ENCODE peak calls at places on chromosomes 16 and 17, in six cellular contexts. P, D, W, K, X and Z are unnamed samples.

GRCh38 chr17:27873746-27874145 is 19.4 kb downstream of the LYRM9 start:
- DNase-seq in K (no peak), X (peak), W (no peak), P (no peak), D (no peak), Z (no peak)

GRCh38 chr17:75295220-75296158 is 6.3 kb upstream of the SLC25A19 start:
- DNase-seq in P (peak), W (no peak), D (no peak), K (peak), X (no peak), Z (no peak)

GRCh38 chr17:48671697-48672171 is 45.6 kb upstream of the HOXB9 start:
- DNase-seq in P (peak), D (peak), X (peak), K (peak), W (peak), Z (peak)

GRCh38 chr16:27242398-27242797 is 26.2 kb downstream of the NSMCE1 start:
- DNase-seq in D (no peak), P (no peak), K (no peak), X (no peak), W (no peak), Z (no peak)

GRCh38 chr17:15361151-15361550 is 19.8 kb upstream of the TEKT3 start:
- DNase-seq in X (no peak), K (no peak), W (no peak), P (no peak), D (no peak), Z (no peak)

GRCh38 chr17:43411369-43411677 is 12.5 kb downstream of the ARL4D start:
- DNase-seq in D (no peak), P (no peak), X (no peak), W (no peak), K (no peak), Z (no peak)

GRCh38 chr16:15682105-15682570 is 32.1 kb downstream of the NDE1 start:
- DNase-seq in D (peak), K (peak), P (peak), X (peak), W (no peak), Z (peak)

GRCh38 chr16:38941-39892 is 14.2 kb downstream of the POLR3K start:
- DNase-seq in D (peak), P (peak), X (no peak), W (no peak), K (peak), Z (no peak)

GRCh38 chr17:7654832-7655540 is 4.3 kb downstream of the ATP1B2 start:
- DNase-seq in K (no peak), W (no peak), X (peak), D (no peak), P (no peak), Z (no peak)

GRCh38 chr16:48546774-48547173 is 63.2 kb downstream of the N4BP1 start:
- DNase-seq in D (no peak), X (no peak), K (no peak), W (no peak), P (no peak), Z (no peak)

GRCh38 chr17:3005696-3006095 is 57.7 kb downstream of the OR1D5 start:
- DNase-seq in W (no peak), D (no peak), X (no peak), P (no peak), K (no peak), Z (no peak)

GRCh38 chr17:14209215-14209614 is 27.4 kb downstream of the CDRT15 start:
- DNase-seq in K (no peak), X (peak), P (peak), W (no peak), D (no peak), Z (no peak)

GRCh38 chr17:14329900-14330491 is 29.1 kb downstream of the HS3ST3B1 start:
- DNase-seq in K (no peak), P (no peak), X (no peak), D (no peak), W (no peak), Z (no peak)

GRCh38 chr17:55435408-55435807 is 13.8 kb upstream of the MMD start:
- DNase-seq in K (no peak), P (peak), D (no peak), X (no peak), W (no peak), Z (no peak)

GRCh38 chr17:78237403-78238012 is 6.1 kb downstream of the TMEM235 start:
- DNase-seq in X (no peak), P (no peak), K (peak), W (no peak), D (no peak), Z (no peak)

GRCh38 chr17:68516732-68517131 is 4.5 kb downstream of the PRKAR1A start:
- DNase-seq in D (no peak), P (no peak), X (no peak), K (no peak), W (no peak), Z (no peak)

GRCh38 chr16:69691980-69692911 is 34.1 kb downstream of the NQO1 start:
- DNase-seq in K (no peak), W (no peak), P (peak), X (peak), D (no peak), Z (no peak)

GRCh38 chr17:65334391-65334790 is 197.2 kb downstream of the RGS9 start:
- DNase-seq in P (peak), X (peak), D (no peak), K (no peak), W (no peak), Z (no peak)

GRCh38 chr16:77273-77806 is 685 bp upstream of the MPG start:
- DNase-seq in P (peak), D (no peak), X (peak), K (no peak), W (no peak), Z (no peak)

GRCh38 chr16:84453061-84453752 is 51.3 kb downstream of the MEAK7 start:
- DNase-seq in K (no peak), D (no peak), X (no peak), W (no peak), P (no peak), Z (no peak)

GRCh38 chr16:26345951-26346350 is 654.2 kb downstream of the HS3ST4 start:
- DNase-seq in D (no peak), P (no peak), K (no peak), X (no peak), W (no peak), Z (no peak)

GRCh38 chr16:71414038-71414437 is 27.8 kb downstream of the TLE7 start:
- DNase-seq in D (no peak), W (no peak), K (no peak), P (no peak), X (no peak), Z (no peak)

GRCh38 chr17:33562792-33563191 is 269.7 kb upstream of the ASIC2 start:
- DNase-seq in X (peak), W (no peak), D (no peak), P (peak), K (no peak), Z (no peak)

GRCh38 chr17:44677136-44677535 is 12.4 kb downstream of the CCDC43 start:
- DNase-seq in P (no peak), X (peak), D (no peak), K (no peak), W (no peak), Z (no peak)

GRCh38 chr17:43018008-43018853 is 4.0 kb downstream of the VAT1 start:
- DNase-seq in K (peak), D (no peak), W (no peak), P (peak), X (no peak), Z (peak)

GRCh38 chr16:11914759-11915643 is 755 bp downstream of the GSPT1 start:
- DNase-seq in K (peak), W (no peak), X (peak), P (peak), D (peak), Z (peak)

GRCh38 chr17:44204453-44204882 is 4.8 kb upstream of the ATXN7L3 start:
- DNase-seq in W (no peak), P (peak), X (peak), K (peak), D (no peak), Z (no peak)

GRCh38 chr17:48351916-48352332 is 78.1 kb downstream of the SKAP1 start:
- DNase-seq in K (no peak), X (peak), P (no peak), D (no peak), W (no peak), Z (no peak)

GRCh38 chr17:27049104-27049784 is 244.7 kb upstream of the WSB1 start:
- DNase-seq in D (peak), X (no peak), K (no peak), P (peak), W (no peak), Z (no peak)

GRCh38 chr17:76397687-76398522 is 13.5 kb downstream of the SPHK1 start:
- DNase-seq in W (peak), K (peak), P (peak), D (peak), X (peak), Z (peak)

GRCh38 chr16:88782454-88783390 is 2.3 kb downstream of the PIEZO1 start:
- DNase-seq in W (no peak), D (peak), P (no peak), X (peak), K (peak), Z (no peak)

GRCh38 chr17:66948061-66948750 is 16.3 kb upstream of the CACNG4 start:
- DNase-seq in X (no peak), W (no peak), P (no peak), K (no peak), D (no peak), Z (no peak)

GRCh38 chr17:49646391-49647255 is 31.3 kb downstream of the SPOP start:
- DNase-seq in K (peak), X (peak), P (peak), W (no peak), D (peak), Z (no peak)

GRCh38 chr17:17905036-17905320 is 67.2 kb downstream of the TOM1L2 start:
- DNase-seq in D (no peak), X (no peak), K (no peak), W (no peak), P (no peak), Z (no peak)

GRCh38 chr16:81480856-81481821 is 36.5 kb downstream of the CMIP start:
- DNase-seq in P (peak), D (no peak), X (peak), W (no peak), K (peak), Z (no peak)

GRCh38 chr17:57545836-57546305 is 199.2 kb downstream of the CCDC182 start:
- DNase-seq in X (no peak), K (no peak), W (no peak), D (no peak), P (no peak), Z (peak)

GRCh38 chr16:53844796-53845195 is 140.8 kb downstream of the FTO start:
- DNase-seq in X (no peak), P (no peak), K (no peak), W (no peak), D (no peak), Z (no peak)